ENCODE peak calls at places on chromosomes 11 and 22, in ten cellular contexts. Q is lung; R is upper lobe of right lung; Y is brain microvascular endothelial cell; K is MM.1S; N is right atrium auricular region; F is OCI-LY7; H is ovary; Z is transverse colon; O is effector memory CD4-positive, alpha-beta T cell. G is an unnamed sample.

GRCh38 chr11:41989173-41989572 is 529.7 kb upstream of the LRRC4C start:
- DNase-seq in Q (no peak), R (no peak), Y (peak), K (no peak), N (no peak), F (no peak), H (no peak), Z (no peak), O (no peak), G (no peak)

GRCh38 chr11:34337016-34337415 is 20.8 kb downstream of the ABTB2 start:
- DNase-seq in Q (no peak), R (no peak), Y (no peak), K (no peak), N (no peak), F (no peak), H (no peak), Z (no peak), O (no peak), G (no peak)

GRCh38 chr22:27846248-27846760 is 44.7 kb upstream of the MN1 start:
- DNase-seq in Q (peak), R (peak), Y (no peak), K (no peak), N (no peak), F (no peak), H (no peak), Z (no peak), O (no peak), G (no peak)

GRCh38 chr11:27910186-27910941 is 197.6 kb downstream of the KIF18A start:
- DNase-seq in Q (no peak), R (no peak), Y (peak), K (no peak), N (no peak), F (no peak), H (no peak), Z (no peak), O (no peak), G (no peak)

GRCh38 chr11:93741882-93742226 is 382 bp downstream of the C11orf54 start:
- DNase-seq in Q (peak), R (no peak), Y (no peak), K (peak), N (no peak), F (no peak), H (no peak), Z (peak), O (no peak), G (peak)

GRCh38 chr11:110991621-110992355 is 253.7 kb upstream of the POU2AF2 start:
- DNase-seq in Q (no peak), R (no peak), Y (no peak), K (no peak), N (no peak), F (no peak), H (no peak), Z (no peak), O (no peak), G (no peak)

GRCh38 chr11:118911880-118912741 is 13.6 kb downstream of the BCL9L start:
- DNase-seq in Q (peak), R (peak), Y (peak), K (no peak), N (peak), F (no peak), H (peak), Z (peak), O (peak), G (peak)

GRCh38 chr22:20206709-20207215 is 55.9 kb upstream of the CCDC188 start:
- DNase-seq in Q (no peak), R (peak), Y (peak), K (no peak), N (no peak), F (peak), H (no peak), Z (peak), O (no peak), G (no peak)

GRCh38 chr22:26546282-26546681 is 34.0 kb upstream of the TFIP11 start:
- DNase-seq in Q (no peak), R (no peak), Y (no peak), K (no peak), N (no peak), F (no peak), H (no peak), Z (no peak), O (no peak), G (no peak)

GRCh38 chr11:4134844-4135243 is 40.2 kb downstream of the RRM1 start:
- DNase-seq in Q (no peak), R (no peak), Y (peak), K (no peak), N (no peak), F (no peak), H (no peak), Z (no peak), O (no peak), G (no peak)

GRCh38 chr22:48838376-48838775 is 989.3 kb downstream of the BRD1 start:
- DNase-seq in Q (no peak), R (peak), Y (no peak), K (no peak), N (no peak), F (no peak), H (no peak), Z (no peak), O (no peak), G (no peak)

GRCh38 chr11:130216591-130217132 is 57.1 kb downstream of the ST14 start:
- DNase-seq in Q (peak), R (peak), Y (no peak), K (no peak), N (peak), F (no peak), H (peak), Z (peak), O (no peak), G (no peak)

DNA sequence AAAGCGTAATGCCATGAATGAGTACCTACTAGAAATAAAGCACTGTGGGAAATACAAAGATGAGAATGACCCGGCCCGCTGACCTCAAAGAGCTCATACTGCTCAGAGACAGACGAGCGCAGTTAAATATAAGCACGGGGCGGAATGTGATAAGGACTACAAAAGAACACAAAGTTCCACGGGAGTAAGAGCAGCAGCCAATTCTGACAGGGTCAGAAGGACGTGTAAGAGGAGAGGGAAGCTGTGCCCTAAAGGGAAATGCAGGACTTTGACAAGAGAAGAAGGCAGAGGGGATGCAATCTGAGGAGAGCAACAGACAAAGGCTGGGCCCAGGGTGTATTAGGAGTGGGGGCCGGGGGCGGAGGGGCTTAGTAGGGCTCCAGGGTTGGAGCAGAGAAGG is 314.6 kb downstream of the LARGE1 start:
- DNase-seq in Q (no peak), R (no peak), Y (no peak), K (no peak), N (peak), F (no peak), H (peak), Z (no peak), O (no peak), G (no peak)
- H3K27ac ChIP-seq in Q (peak), R (no peak), Y (no peak), K (no peak), N (peak), F (no peak), H (no peak), Z (no peak), O (no peak), G (no peak)

DNA sequence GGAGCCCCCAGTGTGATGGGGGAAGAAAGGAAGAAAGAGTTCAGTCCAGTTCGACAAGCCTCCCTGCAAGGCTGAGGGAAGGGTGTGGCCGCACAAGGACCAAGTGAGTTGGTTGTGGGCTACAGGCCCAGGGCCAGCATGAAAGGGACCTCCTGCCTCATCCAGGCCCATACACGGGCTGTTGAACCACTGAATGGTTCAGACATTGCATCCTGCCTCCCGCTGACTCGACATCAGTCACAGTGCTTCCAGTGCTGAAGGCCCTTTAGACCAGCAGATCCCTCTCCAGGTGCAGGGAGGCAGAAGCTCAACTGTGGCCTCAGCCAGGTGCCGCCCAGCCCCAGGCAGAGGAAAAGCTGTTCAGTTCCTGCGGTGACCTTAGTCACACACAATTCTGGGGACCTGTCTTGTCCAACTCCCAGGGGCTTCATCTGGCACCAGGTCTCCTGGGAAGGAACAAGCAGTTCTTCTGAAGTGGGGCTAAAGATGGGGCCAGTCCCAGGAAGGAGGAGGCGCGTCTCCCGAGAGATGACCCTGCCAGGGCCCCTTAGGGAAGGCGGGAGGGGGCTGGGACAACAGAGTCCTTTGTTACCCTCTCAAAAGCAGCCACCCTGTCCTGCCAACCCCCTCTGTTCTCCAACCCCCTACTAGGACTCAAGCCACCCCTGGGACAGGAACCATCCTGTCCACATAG is 6.6 kb downstream of the ARRB1 start:
- DNase-seq in Q (no peak), R (no peak), Y (no peak), K (no peak), N (no peak), F (no peak), H (no peak), Z (no peak), O (no peak), G (no peak)
- H3K27ac ChIP-seq in Q (no peak), R (peak), Y (no peak), K (no peak), N (no peak), F (no peak), H (no peak), Z (peak), O (peak), G (no peak)

GRCh38 chr11:46237248-46238077 is 40.0 kb upstream of the CREB3L1 start:
- DNase-seq in Q (peak), R (peak), Y (peak), K (no peak), N (peak), F (no peak), H (peak), Z (peak), O (peak), G (peak)
- H3K27ac ChIP-seq in Q (peak), R (peak), Y (peak), K (no peak), N (peak), F (no peak), H (peak), Z (peak), O (no peak), G (no peak)

DNA sequence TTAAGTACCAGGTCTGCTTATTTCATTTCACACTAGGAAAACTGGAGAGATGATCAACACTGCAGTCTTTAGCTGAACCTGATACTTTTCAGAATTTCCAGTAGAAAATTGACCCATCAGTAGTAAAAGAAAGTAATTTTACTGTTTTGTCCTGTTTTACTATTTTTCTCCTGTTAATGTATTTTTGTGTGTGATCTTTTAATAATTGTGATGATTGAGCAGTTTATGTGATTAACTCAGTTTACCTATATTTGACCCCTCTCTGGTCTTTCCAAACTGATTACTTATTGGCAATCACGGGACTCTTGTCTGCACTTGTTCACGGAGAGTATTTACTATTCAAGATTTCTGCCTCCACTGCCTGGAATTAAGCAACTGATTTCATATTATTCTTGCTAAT is 546 bp upstream of the CYP2R1 start:
- DNase-seq in Q (no peak), R (no peak), Y (no peak), K (no peak), N (no peak), F (no peak), H (no peak), Z (no peak), O (no peak), G (no peak)
- H3K27ac ChIP-seq in Q (no peak), R (no peak), Y (no peak), K (no peak), N (peak), F (no peak), H (no peak), Z (peak), O (peak), G (no peak)

GRCh38 chr11:87662287-87662686 is 513.0 kb downstream of the RAB38 start:
- DNase-seq in Q (no peak), R (no peak), Y (no peak), K (no peak), N (no peak), F (no peak), H (no peak), Z (no peak), O (no peak), G (no peak)
- H3K27ac ChIP-seq in Q (no peak), R (no peak), Y (no peak), K (no peak), N (no peak), F (no peak), H (no peak), Z (no peak), O (no peak), G (no peak)

GRCh38 chr11:2129323-2129698 is 9.9 kb downstream of the IGF2 start:
- DNase-seq in Q (no peak), R (no peak), Y (no peak), K (no peak), N (no peak), F (no peak), H (no peak), Z (no peak), O (no peak), G (no peak)
- H3K27ac ChIP-seq in Q (no peak), R (no peak), Y (no peak), K (no peak), N (no peak), F (no peak), H (no peak), Z (no peak), O (no peak), G (no peak)

DNA sequence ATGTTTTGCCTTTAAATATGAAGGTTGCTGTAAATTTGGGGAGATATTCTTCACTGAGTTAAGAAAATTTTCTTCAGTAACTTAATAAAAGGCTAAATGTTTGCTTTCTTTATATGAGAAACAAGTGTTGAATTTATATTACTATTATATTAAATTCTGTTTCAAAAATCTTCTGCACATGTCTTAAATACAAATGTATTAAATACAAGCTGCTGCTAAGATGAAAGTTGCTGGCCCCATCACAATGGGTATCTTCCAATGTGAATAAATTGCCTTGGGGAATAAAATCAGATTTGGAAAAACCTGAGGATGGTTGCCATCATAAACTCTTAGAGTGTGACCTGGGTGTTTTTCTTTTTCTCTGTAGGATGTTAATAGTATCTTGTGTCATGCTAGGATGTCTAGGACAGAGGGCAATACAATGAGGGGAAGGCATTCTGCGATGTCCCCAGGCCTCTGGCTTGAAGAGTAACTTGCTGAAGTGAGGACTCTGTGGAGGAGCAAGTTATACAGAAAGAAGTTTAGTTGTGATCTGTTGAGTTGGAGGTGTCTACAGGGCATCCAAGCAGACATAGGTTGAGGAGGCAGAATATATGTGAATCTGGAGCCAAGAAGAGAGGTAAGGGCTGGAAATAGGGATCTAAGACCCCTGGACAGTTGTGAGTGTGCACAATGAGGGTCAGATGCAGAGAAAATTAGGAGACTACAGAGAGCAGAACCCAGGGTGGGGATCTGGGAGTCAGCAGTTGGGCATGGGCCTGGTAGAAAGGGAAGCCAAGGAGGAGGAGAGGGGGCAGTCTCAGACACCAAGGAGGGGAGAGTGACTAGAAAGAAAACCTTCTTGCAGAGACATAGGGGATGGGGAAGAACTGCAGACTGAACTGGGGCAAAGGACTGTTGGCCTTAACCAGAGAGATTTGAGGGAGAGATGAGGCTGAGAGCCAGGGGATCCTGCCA is 4.8 kb downstream of the IGLL5 start:
- DNase-seq in Q (no peak), R (no peak), Y (no peak), K (peak), N (no peak), F (peak), H (peak), Z (no peak), O (no peak), G (no peak)
- H3K27ac ChIP-seq in Q (no peak), R (no peak), Y (no peak), K (peak), N (no peak), F (peak), H (no peak), Z (no peak), O (no peak), G (no peak)